ENCODE peak calls at places on chromosomes 6 and 20, in four cellular contexts. One of them, this sample, is unnamed.
A peak's percentile ranks its signal among the peaks of the same experiment; 100 is the strongest.

GRCh38 chr6:73514746-73515110 is 6.1 kb downstream of the EEF1A1 start:
- DNase-seq in brain microvascular endothelial cell: no peak
- DNase-seq in uterus: no peak
- DNase-seq in AG04450: no peak
- DNase-seq in this sample: no peak

GRCh38 chr20:5996765-5997164 is 46.3 kb downstream of the MCM8 start:
- DNase-seq in brain microvascular endothelial cell: no peak
- DNase-seq in uterus: no peak
- DNase-seq in AG04450: no peak
- DNase-seq in this sample: no peak

GRCh38 chr6:109260701-109261100 is 121.6 kb downstream of the CD164 start:
- DNase-seq in brain microvascular endothelial cell: no peak
- DNase-seq in uterus: no peak
- DNase-seq in AG04450: no peak
- DNase-seq in this sample: no peak

GRCh38 chr6:132814716-132815570 is 574 bp downstream of the RPS12 start:
- DNase-seq in brain microvascular endothelial cell: no peak
- DNase-seq in uterus: no peak
- DNase-seq in AG04450: no peak
- DNase-seq in this sample: no peak

GRCh38 chr20:44692932-44693476 is 22.2 kb upstream of the CCN5 start:
- DNase-seq in brain microvascular endothelial cell: peak; percentile 96
- DNase-seq in uterus: peak; percentile 84
- DNase-seq in AG04450: peak; percentile 77
- DNase-seq in this sample: peak; percentile 99

GRCh38 chr6:8279094-8279805 is 156.1 kb downstream of the SLC35B3 start:
- DNase-seq in brain microvascular endothelial cell: no peak
- DNase-seq in uterus: no peak
- DNase-seq in AG04450: no peak
- DNase-seq in this sample: no peak

GRCh38 chr20:8400461-8400860 is 268.4 kb downstream of the PLCB1 start:
- DNase-seq in brain microvascular endothelial cell: no peak
- DNase-seq in uterus: no peak
- DNase-seq in AG04450: no peak
- DNase-seq in this sample: no peak

GRCh38 chr20:49668181-49668877 is 45.3 kb downstream of the B4GALT5 start:
- DNase-seq in brain microvascular endothelial cell: no peak
- DNase-seq in uterus: no peak
- DNase-seq in AG04450: no peak
- DNase-seq in this sample: no peak

GRCh38 chr6:32692019-32692418 is 25.6 kb upstream of the HLA-DQB1 start:
- DNase-seq in brain microvascular endothelial cell: no peak
- DNase-seq in uterus: no peak
- DNase-seq in AG04450: no peak
- DNase-seq in this sample: no peak

GRCh38 chr6:168524644-168525043 is 83.7 kb downstream of the SMOC2 start:
- DNase-seq in brain microvascular endothelial cell: no peak
- DNase-seq in uterus: peak; percentile 71
- DNase-seq in AG04450: no peak
- DNase-seq in this sample: no peak

GRCh38 chr6:168527451-168528210 is 86.6 kb downstream of the SMOC2 start:
- DNase-seq in brain microvascular endothelial cell: peak; percentile 9
- DNase-seq in uterus: no peak
- DNase-seq in AG04450: no peak
- DNase-seq in this sample: no peak

GRCh38 chr6:168526841-168527281 is 85.9 kb downstream of the SMOC2 start:
- DNase-seq in brain microvascular endothelial cell: no peak
- DNase-seq in uterus: peak; percentile 83
- DNase-seq in AG04450: no peak
- DNase-seq in this sample: no peak

GRCh38 chr6:168525926-168526630 is 85.1 kb downstream of the SMOC2 start:
- DNase-seq in brain microvascular endothelial cell: no peak
- DNase-seq in uterus: no peak
- DNase-seq in AG04450: no peak
- DNase-seq in this sample: no peak

DNA sequence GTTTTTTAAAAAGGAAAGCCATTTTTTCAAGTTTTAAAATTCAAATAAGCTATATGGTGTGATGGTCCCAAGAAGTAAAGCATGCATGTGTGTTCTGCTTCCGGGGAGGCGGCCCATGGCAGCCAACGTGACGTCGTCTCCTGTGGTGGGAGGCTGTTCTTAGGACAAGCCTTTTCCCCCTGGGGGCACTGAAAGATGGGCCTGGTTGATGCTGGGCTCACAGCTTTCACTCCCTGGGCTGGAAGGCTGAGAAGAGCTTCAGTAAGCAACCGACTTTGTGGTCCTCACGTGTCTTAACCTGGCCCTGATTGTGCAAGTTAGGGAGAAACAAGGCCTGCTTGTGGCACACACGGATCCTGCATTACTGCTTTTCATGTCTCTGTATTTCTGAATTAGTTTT is 84.1 kb downstream of the SMOC2 start:
- DNase-seq in brain microvascular endothelial cell: no peak
- DNase-seq in uterus: no peak
- DNase-seq in AG04450: no peak
- DNase-seq in this sample: no peak
- H3K27ac ChIP-seq in brain microvascular endothelial cell: no peak overlapping the region
- H3K27ac ChIP-seq in uterus: peak overlapping the region; percentile 86
- H3K27ac ChIP-seq in AG04450: no peak overlapping the region
- H3K27ac ChIP-seq in this sample: no peak overlapping the region

GRCh38 chr6:42742116-42742894 is 3.6 kb downstream of the TBCC start:
- DNase-seq in brain microvascular endothelial cell: no peak
- DNase-seq in uterus: no peak
- DNase-seq in AG04450: no peak
- DNase-seq in this sample: no peak

GRCh38 chr6:42745638-42746451 is at the start of gene TBCC:
- DNase-seq in brain microvascular endothelial cell: peak; percentile 97
- DNase-seq in uterus: peak; percentile 96
- DNase-seq in AG04450: peak; percentile 98
- DNase-seq in this sample: peak; percentile 99

GRCh38 chr6:42744351-42744890 is 1.5 kb downstream of the TBCC start:
- DNase-seq in brain microvascular endothelial cell: no peak
- DNase-seq in uterus: no peak
- DNase-seq in AG04450: no peak
- DNase-seq in this sample: no peak

GRCh38 chr6:42746452-42747400 is 823 bp upstream of the TBCC start:
- DNase-seq in brain microvascular endothelial cell: peak; percentile 68
- DNase-seq in uterus: peak; percentile 89
- DNase-seq in AG04450: peak; percentile 83
- DNase-seq in this sample: peak; percentile 92

GRCh38 chr6:42745083-42745637 is 743 bp downstream of the TBCC start:
- DNase-seq in brain microvascular endothelial cell: no peak
- DNase-seq in uterus: peak; percentile 28
- DNase-seq in AG04450: no peak
- DNase-seq in this sample: peak; percentile 77
- TF ChIP-seq CTCF in brain microvascular endothelial cell: no peak
- TF ChIP-seq CTCF in uterus: no peak
- TF ChIP-seq CTCF in AG04450: no peak
- TF ChIP-seq CTCF in this sample: no peak

GRCh38 chr6:111598211-111598610 is 7.5 kb downstream of the TRAF3IP2 start:
- DNase-seq in brain microvascular endothelial cell: no peak
- DNase-seq in uterus: no peak
- DNase-seq in AG04450: no peak
- DNase-seq in this sample: no peak
- H3K27ac ChIP-seq in brain microvascular endothelial cell: no peak overlapping the region
- H3K27ac ChIP-seq in uterus: peak overlapping the region; percentile 99
- H3K27ac ChIP-seq in AG04450: no peak overlapping the region
- H3K27ac ChIP-seq in this sample: peak overlapping the region; percentile 54

DNA sequence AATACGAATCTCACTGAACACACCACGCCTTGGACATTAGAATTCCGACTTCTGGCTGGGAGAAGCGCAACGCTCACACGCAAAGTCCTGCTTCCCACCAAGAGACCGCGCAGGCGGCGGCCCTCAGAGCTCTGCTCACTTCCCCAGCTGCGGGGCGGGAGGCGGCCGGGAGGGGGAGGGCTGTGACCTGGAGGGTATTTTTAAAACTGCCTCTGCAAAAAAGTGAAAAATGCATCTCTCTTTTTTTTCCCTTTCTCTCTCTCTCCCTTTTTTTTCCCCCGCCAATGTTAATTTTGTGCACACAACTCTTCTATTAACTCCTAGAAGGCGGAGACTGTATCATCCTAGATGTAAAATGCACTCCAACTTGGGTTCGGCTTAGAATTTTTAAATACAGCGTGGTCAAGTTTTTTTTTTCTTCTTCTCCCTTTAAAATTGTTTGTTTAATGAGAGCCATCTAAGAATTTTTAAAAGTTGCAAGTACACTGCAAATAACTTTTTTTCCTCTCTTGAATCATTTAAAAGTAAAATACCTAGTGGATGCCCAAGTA is 66.4 kb downstream of the STX11 start:
- DNase-seq in brain microvascular endothelial cell: no peak
- DNase-seq in uterus: no peak
- DNase-seq in AG04450: no peak
- DNase-seq in this sample: no peak
- TF ChIP-seq CTCF in brain microvascular endothelial cell: peak; percentile 35
- TF ChIP-seq CTCF in uterus: peak; percentile 32
- TF ChIP-seq CTCF in AG04450: peak; percentile 29
- TF ChIP-seq CTCF in this sample: no peak

DNA sequence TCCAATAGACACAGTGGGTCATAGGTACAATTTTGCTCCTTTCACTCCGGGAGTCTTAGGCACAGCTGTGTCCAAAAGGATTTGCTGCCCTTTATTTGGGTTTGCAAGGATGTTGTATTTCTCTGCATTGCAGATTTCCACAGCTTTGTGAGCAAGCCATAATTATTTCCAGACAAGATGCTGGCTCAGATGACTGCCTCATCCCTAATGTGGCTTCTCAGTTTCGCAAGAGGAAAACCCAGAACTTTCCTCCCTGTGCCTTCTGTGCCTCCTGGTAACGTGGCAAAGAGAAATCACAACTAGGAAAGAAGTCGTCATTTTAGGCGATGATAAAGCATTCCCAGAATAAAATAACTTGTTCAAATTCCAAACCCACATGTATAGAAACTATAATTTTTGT is 33.7 kb downstream of the FAM50B start:
- DNase-seq in brain microvascular endothelial cell: no peak
- DNase-seq in uterus: peak; percentile 32
- DNase-seq in AG04450: peak; percentile 53
- DNase-seq in this sample: no peak
- H3K27ac ChIP-seq in brain microvascular endothelial cell: no peak overlapping the region
- H3K27ac ChIP-seq in uterus: peak overlapping the region; percentile 42
- H3K27ac ChIP-seq in AG04450: peak overlapping the region; percentile 66
- H3K27ac ChIP-seq in this sample: no peak overlapping the region

DNA sequence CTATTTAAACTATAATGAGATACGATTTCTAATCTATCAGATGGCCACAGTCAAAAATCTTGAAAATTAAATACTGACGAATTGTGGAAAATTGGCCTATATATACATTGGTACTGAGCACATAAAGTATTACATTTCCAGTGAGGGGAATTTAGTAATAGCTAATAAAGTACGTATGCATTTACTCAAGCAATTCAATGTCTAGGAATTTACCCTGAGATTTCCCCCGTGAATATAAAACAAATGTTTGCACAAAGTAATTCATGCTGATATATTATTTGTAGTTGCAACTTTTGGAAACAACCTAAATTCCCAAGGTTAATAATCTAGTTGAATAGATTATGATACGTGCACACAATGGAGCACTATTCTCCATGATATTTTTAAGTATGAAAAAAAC is 14.7 kb upstream of the C6orf141 start:
- DNase-seq in brain microvascular endothelial cell: no peak
- DNase-seq in uterus: no peak
- DNase-seq in AG04450: no peak
- DNase-seq in this sample: no peak
- TF ChIP-seq CTCF in brain microvascular endothelial cell: no peak
- TF ChIP-seq CTCF in uterus: no peak
- TF ChIP-seq CTCF in AG04450: no peak
- TF ChIP-seq CTCF in this sample: no peak